ENCODE peak calls at places on chromosomes 1 and 21, in four cellular contexts. Q is HCT116, W is K562, D is H1. M is an unnamed sample. For H3K4me1, the result is how much of the 10 kb centered on the place peaks cover.

GRCh38 chr1:231196728-231197127 is 34.9 kb downstream of the TRIM67 start:
- DNase-seq in D (no peak), W (no peak), Q (no peak), M (no peak)

GRCh38 chr1:245332513-245332912 is 177.7 kb downstream of the KIF26B start:
- DNase-seq in Q (no peak), W (no peak), D (no peak), M (no peak)

GRCh38 chr1:54290443-54291184 is 90.6 kb downstream of the MRPL37 start:
- DNase-seq in W (no peak), Q (no peak), D (no peak), M (no peak)

GRCh38 chr1:182766881-182767645 is 22.5 kb upstream of the NPL start:
- DNase-seq in D (no peak), Q (no peak), W (no peak), M (no peak)

GRCh38 chr21:14070049-14070893 is 140.5 kb downstream of the LIPI start:
- DNase-seq in D (peak), Q (no peak), W (no peak), M (no peak)

GRCh38 chr1:226310123-226310540 is 1.2 kb upstream of the LIN9 start:
- DNase-seq in W (peak), D (no peak), Q (no peak), M (no peak)

GRCh38 chr21:42360317-42360716 is 6.0 kb downstream of the TFF1 start:
- DNase-seq in D (no peak), Q (peak), W (peak), M (no peak)

GRCh38 chr1:76547916-76548315 is 319.4 kb upstream of the ST6GALNAC5 start:
- DNase-seq in D (no peak), W (no peak), Q (no peak), M (no peak)

GRCh38 chr21:40331804-40332203 is 464.6 kb downstream of the PCP4 start:
- DNase-seq in W (no peak), D (no peak), Q (no peak), M (no peak)

GRCh38 chr21:8993943-8994639 is 1527.3 kb upstream of the TPTE start:
- DNase-seq in Q (no peak), W (peak), D (no peak), M (peak)

GRCh38 chr1:114063544-114063943 is 84.3 kb downstream of the OLFML3 start:
- DNase-seq in W (no peak), Q (no peak), D (no peak), M (no peak)

GRCh38 chr21:45698493-45698947 is 55.0 kb downstream of the PCBP3 start:
- DNase-seq in W (no peak), D (no peak), Q (no peak), M (no peak)

GRCh38 chr1:219772265-219773036 is 155.9 kb downstream of the SLC30A10 start:
- DNase-seq in D (no peak), W (no peak), Q (no peak), M (no peak)

GRCh38 chr1:226268421-226269124 is 40.4 kb downstream of the LIN9 start:
- DNase-seq in W (no peak), Q (no peak), D (no peak), M (peak)

GRCh38 chr1:45945426-45945825 is 142.0 kb downstream of the MAST2 start:
- DNase-seq in Q (no peak), D (no peak), W (no peak), M (no peak)

GRCh38 chr21:27555996-27556395 is 589.1 kb upstream of the ADAMTS5 start:
- DNase-seq in W (no peak), Q (no peak), D (no peak), M (no peak)

GRCh38 chr21:38527737-38528136 is 29.5 kb upstream of the ERG start:
- DNase-seq in Q (no peak), D (no peak), W (no peak), M (no peak)

GRCh38 chr1:209810783-209811182 is 4.8 kb upstream of the IRF6 start:
- DNase-seq in D (no peak), W (no peak), Q (no peak), M (no peak)

GRCh38 chr1:101002551-101002950 is 23.0 kb downstream of the DPH5 start:
- DNase-seq in D (no peak), Q (no peak), W (peak), M (no peak)

GRCh38 chr1:43994794-43995790 is 3.7 kb downstream of the CCDC24 start:
- DNase-seq in D (peak), W (peak), Q (no peak), M (no peak)
- H3K4me3 ChIP-seq in D (no peak), W (no peak), Q (no peak), M (no peak)

DNA sequence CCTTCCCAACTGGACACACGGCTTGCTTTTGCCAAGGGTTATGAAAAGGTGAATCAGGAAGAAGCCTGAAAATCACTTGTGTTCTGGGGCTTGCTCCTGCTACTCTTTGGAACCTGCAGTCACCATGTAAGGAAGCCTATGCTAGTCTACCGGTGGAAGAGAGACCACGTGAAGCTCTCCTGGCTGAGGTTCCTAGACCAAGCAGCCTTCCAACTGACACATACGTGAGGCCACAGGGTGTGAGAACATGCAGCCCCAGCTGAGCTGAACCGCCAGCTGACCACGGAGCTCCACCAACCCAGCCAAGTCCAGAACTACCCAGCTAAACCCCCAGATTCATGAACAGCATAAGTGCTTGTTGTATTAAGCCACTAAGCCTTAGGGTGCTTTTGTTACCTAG is 72.8 kb upstream of the KRTAP19-8 start:
- DNase-seq in Q (no peak), D (no peak), W (no peak), M (no peak)
- H3K4me1 ChIP-seq in Q (under half), D (under half), W (under half), M (under half)

GRCh38 chr1:111602974-111603373 is 16.6 kb upstream of the RAP1A start:
- DNase-seq in Q (no peak), D (no peak), W (no peak), M (no peak)
- TF ChIP-seq SIN3A in Q (no peak), D (no peak), W (no peak), M (no peak)

GRCh38 chr1:162562452-162562828 is 918 bp downstream of the UAP1 start:
- DNase-seq in D (no peak), Q (no peak), W (peak), M (peak)
- H3K4me3 ChIP-seq in D (peak), Q (peak), W (peak), M (peak)

GRCh38 chr1:152002960-152003359 is 9.3 kb upstream of the S100A10 start:
- DNase-seq in D (no peak), W (no peak), Q (no peak), M (no peak)
- H3K4me1 ChIP-seq in D (under half), W (under half), Q (under half), M (under half)

GRCh38 chr1:217134857-217135568 is 411.8 kb upstream of the ESRRG start:
- DNase-seq in W (no peak), Q (no peak), D (peak), M (no peak)

GRCh38 chr1:217133092-217133491 is 409.9 kb upstream of the ESRRG start:
- DNase-seq in Q (no peak), D (peak), W (no peak), M (no peak)

GRCh38 chr1:217135569-217135915 is 412.3 kb upstream of the ESRRG start:
- DNase-seq in D (peak), Q (no peak), W (no peak), M (no peak)

GRCh38 chr1:217135987-217136894 is 413.0 kb upstream of the ESRRG start:
- DNase-seq in D (peak), W (no peak), Q (no peak), M (no peak)

GRCh38 chr1:217133958-217134856 is 411.0 kb upstream of the ESRRG start:
- DNase-seq in W (no peak), Q (no peak), D (peak), M (no peak)
- TF ChIP-seq SIN3A in W (no peak), Q (no peak), D (no peak), M (no peak)